ENCODE peak calls at places on chromosomes 13 and 19, in nine cellular contexts. M is fibroblast of lung, F is H1, W is PC-3, T is neural progenitor cell, S is GM23248, A is hepatocyte, R is astrocyte, B is GM23338. Q is an unnamed sample.
A peak's percentile ranks its signal among the peaks of the same experiment; 100 is the strongest.

GRCh38 chr19:13027557-13027956 is 32.3 kb downstream of the NFIX start:
- DNase-seq in A (no peak), B (no peak), W (no peak), T (no peak), F (no peak), R (no peak), S (peak; percentile 55), M (no peak), Q (no peak)

GRCh38 chr19:2721570-2722540 is 683 bp upstream of the DIRAS1 start:
- DNase-seq in B (peak; percentile 55), T (no peak), W (no peak), F (no peak), M (no peak), A (no peak), S (no peak), R (no peak), Q (no peak)

GRCh38 chr13:22092791-22093545 is 422.1 kb downstream of the FGF9 start:
- DNase-seq in A (no peak), S (peak; percentile 66), T (no peak), F (no peak), M (no peak), R (no peak), W (no peak), B (no peak), Q (no peak)

GRCh38 chr13:51942189-51942588 is 69.1 kb downstream of the ATP7B start:
- DNase-seq in F (no peak), R (no peak), A (no peak), T (no peak), M (no peak), S (no peak), W (peak; percentile 54), B (no peak), Q (no peak)

GRCh38 chr19:33906578-33907335 is 110.1 kb downstream of the KCTD15 start:
- DNase-seq in W (no peak), F (no peak), M (peak; percentile 8), B (peak; percentile 74), T (peak; percentile 58), R (peak; percentile 34), S (peak; percentile 35), A (peak; percentile 28), Q (no peak)

GRCh38 chr13:98068511-98068910 is 74.4 kb upstream of the FARP1 start:
- DNase-seq in T (no peak), M (no peak), W (no peak), A (no peak), S (no peak), B (no peak), F (no peak), R (no peak), Q (no peak)

GRCh38 chr13:35988648-35989081 is 142.5 kb downstream of the DCLK1 start:
- DNase-seq in R (peak; percentile 92), S (peak; percentile 85), M (peak; percentile 94), T (no peak), B (peak; percentile 53), A (no peak), F (no peak), W (no peak), Q (peak; percentile 77)

GRCh38 chr13:55893541-55893940 is 1247.2 kb upstream of the PRR20A start:
- DNase-seq in F (no peak), M (peak; percentile 54), B (no peak), T (no peak), W (no peak), S (no peak), A (no peak), R (no peak), Q (no peak)

GRCh38 chr19:40147693-40148347 is 43.4 kb upstream of the MAP3K10 start:
- DNase-seq in W (peak; percentile 50), T (no peak), S (peak; percentile 89), M (peak; percentile 71), B (peak; percentile 8), R (peak; percentile 59), A (no peak), F (no peak), Q (peak; percentile 89)

GRCh38 chr19:11606484-11606883 is 9.2 kb downstream of the ZNF627 start:
- DNase-seq in S (no peak), M (no peak), T (no peak), A (no peak), W (no peak), R (no peak), B (no peak), F (no peak), Q (no peak)

DNA sequence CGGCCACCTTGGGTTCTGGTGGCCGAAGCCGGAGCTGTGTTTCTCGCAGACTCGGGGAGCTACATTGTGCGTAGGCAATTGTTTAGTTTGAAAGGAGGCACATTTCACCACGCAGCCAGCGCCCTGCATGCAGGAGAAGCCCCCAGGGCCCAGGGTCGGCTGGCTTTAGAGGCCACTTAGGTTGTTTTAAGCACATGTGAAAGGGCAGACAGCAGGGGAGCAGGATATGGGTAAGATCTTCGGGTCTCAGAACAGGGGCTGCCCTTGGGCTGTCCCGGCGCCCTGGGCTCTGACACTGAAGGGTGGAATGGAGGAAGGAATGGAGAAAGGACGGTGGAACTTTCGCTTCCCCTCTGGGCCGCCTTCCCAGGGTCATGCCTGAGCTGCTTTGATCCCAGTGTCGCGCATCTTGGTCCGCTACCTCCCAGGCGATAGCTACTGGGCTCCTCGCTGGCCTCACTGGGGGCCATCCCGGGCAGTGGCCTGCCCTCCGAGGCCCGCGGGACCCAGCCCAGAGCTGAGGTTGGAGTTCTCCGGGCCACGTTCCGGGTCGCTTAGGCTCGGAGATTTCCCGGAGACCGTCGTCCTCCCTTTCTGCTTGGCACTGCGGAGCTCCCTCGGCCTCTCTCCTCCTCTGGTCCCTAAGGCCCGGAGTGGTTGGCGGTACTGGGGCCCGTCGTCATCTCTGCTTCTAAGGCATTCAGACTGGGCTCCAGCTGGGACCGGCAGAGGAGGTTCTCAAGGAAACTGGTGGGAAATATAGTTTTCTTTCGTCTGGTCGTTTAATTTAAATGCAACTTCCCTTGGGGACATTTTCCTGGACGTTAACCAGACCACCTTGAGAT is 4.3 kb upstream of the POU4F1 start:
- DNase-seq in S (no peak), F (no peak), R (no peak), B (peak; percentile 72), W (no peak), T (peak; percentile 62), M (peak; percentile 1), A (no peak), Q (no peak)
- TF ChIP-seq EZH2 in S (peak; percentile 73), F (peak; percentile 5), R (peak; percentile 72), B (peak; percentile 80), W (no peak), T (peak; percentile 86), M (peak; percentile 54), A (peak; percentile 87), Q (no peak)

GRCh38 chr13:99974296-99974938 is 2.9 kb upstream of the ZIC5 start:
- DNase-seq in R (no peak), F (no peak), W (no peak), A (no peak), B (peak; percentile 87), M (no peak), S (no peak), T (peak; percentile 41), Q (no peak)

GRCh38 chr13:99975626-99976025 is 4.1 kb upstream of the ZIC5 start:
- DNase-seq in R (no peak), F (no peak), M (no peak), B (peak; percentile 61), W (no peak), T (peak; percentile 20), S (no peak), A (no peak), Q (no peak)

GRCh38 chr13:99973786-99974185 is 2.2 kb upstream of the ZIC5 start:
- DNase-seq in R (no peak), W (no peak), A (no peak), S (no peak), M (no peak), T (no peak), F (no peak), B (no peak), Q (no peak)

GRCh38 chr13:99976502-99977115 is 5.0 kb upstream of the ZIC2 start:
- DNase-seq in B (no peak), S (no peak), R (no peak), F (no peak), T (no peak), W (no peak), A (no peak), M (no peak), Q (no peak)

DNA sequence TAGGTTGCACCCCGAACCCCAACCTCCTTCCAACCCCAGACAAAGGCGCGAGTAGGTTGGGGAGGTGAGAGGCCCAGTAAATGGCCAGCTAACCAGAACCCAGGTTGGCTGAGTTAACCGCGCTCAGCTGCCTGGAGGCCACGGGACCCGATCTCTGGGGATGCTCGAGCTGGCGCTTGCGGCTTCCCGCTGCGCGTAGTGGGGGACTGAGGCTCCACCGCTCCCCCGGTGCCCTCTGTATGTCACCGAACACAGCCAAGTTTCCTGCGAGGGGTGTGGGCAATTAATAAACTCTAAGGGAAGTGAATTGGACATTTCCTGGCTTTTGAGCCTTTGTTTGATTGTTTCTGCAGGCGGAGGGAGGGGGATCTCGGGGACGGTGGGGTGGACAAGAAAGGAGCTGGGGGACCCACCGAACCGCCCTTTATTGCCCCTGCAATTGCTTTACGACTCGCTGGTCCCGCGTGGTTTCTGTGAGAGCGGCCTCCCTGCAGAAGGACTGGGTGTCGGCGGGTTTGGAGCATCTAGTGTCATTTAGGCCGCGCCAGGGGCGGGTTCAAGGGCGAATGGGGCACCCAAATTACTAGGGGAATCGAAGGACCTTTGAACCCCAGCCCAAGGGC is 3.5 kb upstream of the ZIC5 start:
- DNase-seq in T (peak; percentile 53), M (no peak), S (no peak), R (no peak), B (peak; percentile 76), W (no peak), F (no peak), A (no peak), Q (no peak)
- TF ChIP-seq EZH2 in T (peak; percentile 4), M (no peak), S (no peak), R (peak; percentile 35), B (no peak), W (no peak), F (no peak), A (peak; percentile 19), Q (no peak)

GRCh38 chr19:55443045-55443823 is at the start of gene SHISA7:
- DNase-seq in M (no peak), W (peak; percentile 23), T (peak; percentile 48), S (peak; percentile 30), F (no peak), B (peak; percentile 69), A (no peak), R (no peak), Q (no peak)
- TF ChIP-seq EZH2 in M (peak; percentile 97), W (no peak), T (peak; percentile 69), S (peak; percentile 51), F (no peak), B (peak; percentile 66), A (no peak), R (peak; percentile 71), Q (no peak)

GRCh38 chr19:35153701-35154534 is 617 bp upstream of the FXYD5 start:
- DNase-seq in F (no peak), M (no peak), B (peak; percentile 88), R (no peak), A (peak; percentile 67), T (peak; percentile 79), S (peak; percentile 75), W (peak; percentile 58), Q (no peak)
- TF ChIP-seq EZH2 in F (no peak), M (no peak), B (no peak), R (no peak), A (no peak), T (peak; percentile 11), S (no peak), W (no peak), Q (no peak)

Q was measured in SK-N-MC.